ENCODE peak calls at places on chromosomes 3 and 15, in nine cellular contexts. N, Y, W, R, O, T, H, J and M are unnamed samples.
A peak's percentile ranks its signal among the peaks of the same experiment; 100 is the strongest.

GRCh38 chr3:187955076-187955952 is 198.6 kb upstream of the LPP start:
- DNase-seq in N (peak; percentile 59), Y (peak; percentile 65), W (peak; percentile 90), R (no peak), O (peak; percentile 32), T (no peak), H (no peak), J (no peak), M (no peak)

GRCh38 chr3:179071161-179071568 is 444 bp downstream of the ZMAT3 start:
- DNase-seq in N (peak; percentile 62), Y (no peak), W (peak; percentile 43), R (peak; percentile 71), O (no peak), T (no peak), H (peak; percentile 21), J (no peak), M (peak; percentile 59)

GRCh38 chr3:52233968-52234367 is 5.0 kb downstream of the TWF2 start:
- DNase-seq in N (no peak), Y (no peak), W (no peak), R (no peak), O (no peak), T (no peak), H (no peak), J (no peak), M (no peak)

GRCh38 chr3:64351713-64352595 is 126.7 kb upstream of the PRICKLE2 start:
- DNase-seq in N (no peak), Y (no peak), W (peak; percentile 47), R (no peak), O (peak; percentile 64), T (no peak), H (no peak), J (no peak), M (no peak)

GRCh38 chr3:144237351-144237750 is 265.7 kb downstream of the DIPK2A start:
- DNase-seq in N (no peak), Y (no peak), W (no peak), R (no peak), O (no peak), T (no peak), H (no peak), J (no peak), M (no peak)

GRCh38 chr3:51830345-51830744 is 31.1 kb upstream of the IQCF2 start:
- DNase-seq in N (no peak), Y (no peak), W (no peak), R (no peak), O (no peak), T (no peak), H (no peak), J (no peak), M (no peak)

GRCh38 chr3:177451940-177452484 is 254.7 kb upstream of the TBL1XR1 start:
- DNase-seq in N (no peak), Y (no peak), W (peak; percentile 80), R (no peak), O (no peak), T (no peak), H (no peak), J (no peak), M (peak; percentile 74)

GRCh38 chr3:73206006-73206405 is 144.5 kb downstream of the EBLN2 start:
- DNase-seq in N (no peak), Y (no peak), W (no peak), R (no peak), O (no peak), T (no peak), H (no peak), J (no peak), M (no peak)

GRCh38 chr3:189430166-189430565 is 201.0 kb upstream of the TP63 start:
- DNase-seq in N (no peak), Y (no peak), W (no peak), R (no peak), O (no peak), T (no peak), H (no peak), J (no peak), M (no peak)

GRCh38 chr3:107676469-107677309 is 153.9 kb downstream of the BBX start:
- DNase-seq in N (no peak), Y (no peak), W (peak; percentile 58), R (peak; percentile 38), O (no peak), T (no peak), H (no peak), J (no peak), M (peak; percentile 53)

GRCh38 chr3:168884353-168884903 is 779.1 kb downstream of the MECOM start:
- DNase-seq in N (peak; percentile 32), Y (peak; percentile 48), W (peak; percentile 93), R (no peak), O (peak; percentile 89), T (no peak), H (no peak), J (peak; percentile 51), M (peak; percentile 95)

GRCh38 chr3:129611812-129612349 is 5.4 kb upstream of the PLXND1 start:
- DNase-seq in N (peak; percentile 53), Y (no peak), W (no peak), R (no peak), O (peak; percentile 56), T (no peak), H (no peak), J (no peak), M (peak; percentile 56)

GRCh38 chr15:63510548-63510940 is 6.2 kb downstream of the USP3 start:
- DNase-seq in N (no peak), Y (no peak), W (no peak), R (no peak), O (no peak), T (no peak), H (no peak), J (no peak), M (no peak)

GRCh38 chr3:73661262-73661661 is 36.5 kb upstream of the PDZRN3 start:
- DNase-seq in N (peak; percentile 8), Y (peak; percentile 65), W (peak; percentile 16), R (no peak), O (peak; percentile 13), T (no peak), H (no peak), J (no peak), M (no peak)

GRCh38 chr3:5238545-5238944 is 51.0 kb downstream of the EDEM1 start:
- DNase-seq in N (no peak), Y (no peak), W (no peak), R (no peak), O (no peak), T (no peak), H (no peak), J (no peak), M (no peak)